ENCODE peak calls at places on chromosomes 7 and 10, in ten cellular contexts. One of them, this sample, is unnamed.
A peak's percentile ranks its signal among the peaks of the same experiment; 100 is the strongest.

GRCh38 chr10:122701652-122702051 is 2.0 kb upstream of the C10orf120 start:
- DNase-seq in fibroblast of the aortic adventitia: no peak
- DNase-seq in OCI-LY7: no peak
- DNase-seq in fibroblast of pulmonary artery: no peak
- DNase-seq in endothelial cell: no peak
- DNase-seq in HL-60: no peak
- DNase-seq in dorsolateral prefrontal cortex: no peak
- DNase-seq in IMR-90: no peak
- DNase-seq in progenitor cell of endocrine pancreas: no peak
- DNase-seq in A549: no peak
- DNase-seq in this sample: no peak

GRCh38 chr7:94439893-94440381 is 45.2 kb downstream of the COL1A2 start:
- DNase-seq in fibroblast of the aortic adventitia: peak; percentile 45
- DNase-seq in OCI-LY7: no peak
- DNase-seq in fibroblast of pulmonary artery: peak; percentile 31
- DNase-seq in endothelial cell: no peak
- DNase-seq in HL-60: no peak
- DNase-seq in dorsolateral prefrontal cortex: no peak
- DNase-seq in IMR-90: peak; percentile 45
- DNase-seq in progenitor cell of endocrine pancreas: no peak
- DNase-seq in A549: no peak
- DNase-seq in this sample: no peak

GRCh38 chr7:149175150-149175549 is 20.2 kb upstream of the ZNF282 start:
- DNase-seq in fibroblast of the aortic adventitia: no peak
- DNase-seq in OCI-LY7: no peak
- DNase-seq in fibroblast of pulmonary artery: no peak
- DNase-seq in endothelial cell: no peak
- DNase-seq in HL-60: no peak
- DNase-seq in dorsolateral prefrontal cortex: no peak
- DNase-seq in IMR-90: no peak
- DNase-seq in progenitor cell of endocrine pancreas: no peak
- DNase-seq in A549: no peak
- DNase-seq in this sample: no peak

GRCh38 chr7:75955293-75955938 is 39.0 kb downstream of the TMEM120A start:
- DNase-seq in fibroblast of the aortic adventitia: no peak
- DNase-seq in OCI-LY7: no peak
- DNase-seq in fibroblast of pulmonary artery: no peak
- DNase-seq in endothelial cell: no peak
- DNase-seq in HL-60: no peak
- DNase-seq in dorsolateral prefrontal cortex: no peak
- DNase-seq in IMR-90: no peak
- DNase-seq in progenitor cell of endocrine pancreas: no peak
- DNase-seq in A549: no peak
- DNase-seq in this sample: no peak

GRCh38 chr10:131199646-131200045 is 111.9 kb downstream of the TCERG1L start:
- DNase-seq in fibroblast of the aortic adventitia: no peak
- DNase-seq in OCI-LY7: no peak
- DNase-seq in fibroblast of pulmonary artery: no peak
- DNase-seq in endothelial cell: no peak
- DNase-seq in HL-60: no peak
- DNase-seq in dorsolateral prefrontal cortex: peak; percentile 4
- DNase-seq in IMR-90: no peak
- DNase-seq in progenitor cell of endocrine pancreas: peak; percentile 1
- DNase-seq in A549: no peak
- DNase-seq in this sample: no peak

GRCh38 chr7:28808786-28809533 is 149.2 kb downstream of the TRIL start:
- DNase-seq in fibroblast of the aortic adventitia: peak; percentile 49
- DNase-seq in OCI-LY7: peak; percentile 28
- DNase-seq in fibroblast of pulmonary artery: peak; percentile 28
- DNase-seq in endothelial cell: peak; percentile 27
- DNase-seq in HL-60: no peak
- DNase-seq in dorsolateral prefrontal cortex: peak; percentile 63
- DNase-seq in IMR-90: peak; percentile 69
- DNase-seq in progenitor cell of endocrine pancreas: no peak
- DNase-seq in A549: no peak
- DNase-seq in this sample: no peak

GRCh38 chr7:32785365-32785764 is 106.2 kb downstream of the KBTBD2 start:
- DNase-seq in fibroblast of the aortic adventitia: no peak
- DNase-seq in OCI-LY7: no peak
- DNase-seq in fibroblast of pulmonary artery: no peak
- DNase-seq in endothelial cell: no peak
- DNase-seq in HL-60: no peak
- DNase-seq in dorsolateral prefrontal cortex: no peak
- DNase-seq in IMR-90: no peak
- DNase-seq in progenitor cell of endocrine pancreas: no peak
- DNase-seq in A549: no peak
- DNase-seq in this sample: no peak

GRCh38 chr7:128352138-128352537 is 8.4 kb upstream of the RBM28 start:
- DNase-seq in fibroblast of the aortic adventitia: no peak
- DNase-seq in OCI-LY7: no peak
- DNase-seq in fibroblast of pulmonary artery: peak; percentile 51
- DNase-seq in endothelial cell: peak; percentile 82
- DNase-seq in HL-60: no peak
- DNase-seq in dorsolateral prefrontal cortex: no peak
- DNase-seq in IMR-90: peak; percentile 10
- DNase-seq in progenitor cell of endocrine pancreas: peak; percentile 48
- DNase-seq in A549: no peak
- DNase-seq in this sample: no peak

GRCh38 chr7:112654322-112655216 is 135.6 kb downstream of the TMEM168 start:
- DNase-seq in fibroblast of the aortic adventitia: no peak
- DNase-seq in OCI-LY7: no peak
- DNase-seq in fibroblast of pulmonary artery: peak; percentile 72
- DNase-seq in endothelial cell: no peak
- DNase-seq in HL-60: no peak
- DNase-seq in dorsolateral prefrontal cortex: no peak
- DNase-seq in IMR-90: no peak
- DNase-seq in progenitor cell of endocrine pancreas: no peak
- DNase-seq in A549: no peak
- DNase-seq in this sample: no peak

GRCh38 chr10:96840841-96841518 is 8.9 kb downstream of the LCOR start:
- DNase-seq in fibroblast of the aortic adventitia: no peak
- DNase-seq in OCI-LY7: no peak
- DNase-seq in fibroblast of pulmonary artery: peak; percentile 65
- DNase-seq in endothelial cell: no peak
- DNase-seq in HL-60: peak; percentile 66
- DNase-seq in dorsolateral prefrontal cortex: no peak
- DNase-seq in IMR-90: peak; percentile 60
- DNase-seq in progenitor cell of endocrine pancreas: no peak
- DNase-seq in A549: no peak
- DNase-seq in this sample: no peak

GRCh38 chr7:111639894-111640293 is 77.6 kb upstream of the IMMP2L start:
- DNase-seq in fibroblast of the aortic adventitia: peak; percentile 94
- DNase-seq in OCI-LY7: no peak
- DNase-seq in fibroblast of pulmonary artery: peak; percentile 73
- DNase-seq in endothelial cell: no peak
- DNase-seq in HL-60: no peak
- DNase-seq in dorsolateral prefrontal cortex: no peak
- DNase-seq in IMR-90: peak; percentile 15
- DNase-seq in progenitor cell of endocrine pancreas: no peak
- DNase-seq in A549: no peak
- DNase-seq in this sample: no peak

GRCh38 chr10:128629111-128630096 is 503.2 kb upstream of the MKI67 start:
- DNase-seq in fibroblast of the aortic adventitia: no peak
- DNase-seq in OCI-LY7: no peak
- DNase-seq in fibroblast of pulmonary artery: peak; percentile 16
- DNase-seq in endothelial cell: no peak
- DNase-seq in HL-60: no peak
- DNase-seq in dorsolateral prefrontal cortex: no peak
- DNase-seq in IMR-90: no peak
- DNase-seq in progenitor cell of endocrine pancreas: no peak
- DNase-seq in A549: peak; percentile 15
- DNase-seq in this sample: no peak

GRCh38 chr10:70815504-70816219 is at the start of gene SGPL1:
- DNase-seq in fibroblast of the aortic adventitia: peak; percentile 73
- DNase-seq in OCI-LY7: peak; percentile 90
- DNase-seq in fibroblast of pulmonary artery: peak; percentile 78
- DNase-seq in endothelial cell: peak; percentile 95
- DNase-seq in HL-60: peak; percentile 70
- DNase-seq in dorsolateral prefrontal cortex: peak; percentile 80
- DNase-seq in IMR-90: peak; percentile 71
- DNase-seq in progenitor cell of endocrine pancreas: peak; percentile 83
- DNase-seq in A549: peak; percentile 93
- DNase-seq in this sample: peak; percentile 82

GRCh38 chr10:132387723-132388210 is 9.2 kb upstream of the PWWP2B start:
- DNase-seq in fibroblast of the aortic adventitia: peak; percentile 38
- DNase-seq in OCI-LY7: peak; percentile 81
- DNase-seq in fibroblast of pulmonary artery: peak; percentile 42
- DNase-seq in endothelial cell: peak; percentile 89
- DNase-seq in HL-60: peak; percentile 69
- DNase-seq in dorsolateral prefrontal cortex: peak; percentile 52
- DNase-seq in IMR-90: peak; percentile 36
- DNase-seq in progenitor cell of endocrine pancreas: peak; percentile 81
- DNase-seq in A549: peak; percentile 93
- DNase-seq in this sample: no peak

GRCh38 chr7:119900996-119901395 is 372.0 kb upstream of the KCND2 start:
- DNase-seq in fibroblast of the aortic adventitia: peak; percentile 7
- DNase-seq in OCI-LY7: no peak
- DNase-seq in fibroblast of pulmonary artery: peak; percentile 2
- DNase-seq in endothelial cell: no peak
- DNase-seq in HL-60: no peak
- DNase-seq in dorsolateral prefrontal cortex: no peak
- DNase-seq in IMR-90: no peak
- DNase-seq in progenitor cell of endocrine pancreas: no peak
- DNase-seq in A549: no peak
- DNase-seq in this sample: no peak

GRCh38 chr7:36487756-36488336 is 98.2 kb downstream of the ANLN start:
- DNase-seq in fibroblast of the aortic adventitia: peak; percentile 79
- DNase-seq in OCI-LY7: peak; percentile 39
- DNase-seq in fibroblast of pulmonary artery: peak; percentile 79
- DNase-seq in endothelial cell: peak; percentile 39
- DNase-seq in HL-60: peak; percentile 52
- DNase-seq in dorsolateral prefrontal cortex: no peak
- DNase-seq in IMR-90: peak; percentile 68
- DNase-seq in progenitor cell of endocrine pancreas: no peak
- DNase-seq in A549: peak; percentile 47
- DNase-seq in this sample: peak; percentile 66
- TF ChIP-seq CTCF in fibroblast of the aortic adventitia: peak; percentile 82
- TF ChIP-seq CTCF in OCI-LY7: peak; percentile 78
- TF ChIP-seq CTCF in fibroblast of pulmonary artery: peak; percentile 85
- TF ChIP-seq CTCF in endothelial cell: peak; percentile 60
- TF ChIP-seq CTCF in HL-60: peak; percentile 63
- TF ChIP-seq CTCF in dorsolateral prefrontal cortex: peak; percentile 85
- TF ChIP-seq CTCF in IMR-90: peak; percentile 88
- TF ChIP-seq CTCF in progenitor cell of endocrine pancreas: peak; percentile 88
- TF ChIP-seq CTCF in A549: peak; percentile 93
- TF ChIP-seq CTCF in this sample: peak; percentile 74

GRCh38 chr10:35792301-35792700 is 150.2 kb upstream of the FZD8 start:
- DNase-seq in fibroblast of the aortic adventitia: no peak
- DNase-seq in OCI-LY7: no peak
- DNase-seq in fibroblast of pulmonary artery: no peak
- DNase-seq in endothelial cell: no peak
- DNase-seq in HL-60: no peak
- DNase-seq in dorsolateral prefrontal cortex: no peak
- DNase-seq in IMR-90: peak; percentile 24
- DNase-seq in progenitor cell of endocrine pancreas: no peak
- DNase-seq in A549: no peak
- DNase-seq in this sample: no peak

GRCh38 chr10:35789996-35790395 is 147.9 kb upstream of the FZD8 start:
- DNase-seq in fibroblast of the aortic adventitia: peak; percentile 24
- DNase-seq in OCI-LY7: no peak
- DNase-seq in fibroblast of pulmonary artery: peak; percentile 7
- DNase-seq in endothelial cell: no peak
- DNase-seq in HL-60: no peak
- DNase-seq in dorsolateral prefrontal cortex: no peak
- DNase-seq in IMR-90: peak; percentile 74
- DNase-seq in progenitor cell of endocrine pancreas: no peak
- DNase-seq in A549: no peak
- DNase-seq in this sample: no peak

GRCh38 chr10:35797187-35797586 is 155.1 kb upstream of the FZD8 start:
- DNase-seq in fibroblast of the aortic adventitia: peak; percentile 80
- DNase-seq in OCI-LY7: no peak
- DNase-seq in fibroblast of pulmonary artery: peak; percentile 11
- DNase-seq in endothelial cell: no peak
- DNase-seq in HL-60: no peak
- DNase-seq in dorsolateral prefrontal cortex: no peak
- DNase-seq in IMR-90: peak; percentile 54
- DNase-seq in progenitor cell of endocrine pancreas: no peak
- DNase-seq in A549: no peak
- DNase-seq in this sample: no peak

GRCh38 chr10:35795131-35795819 is 153.2 kb upstream of the FZD8 start:
- DNase-seq in fibroblast of the aortic adventitia: peak; percentile 97
- DNase-seq in OCI-LY7: no peak
- DNase-seq in fibroblast of pulmonary artery: peak; percentile 59
- DNase-seq in endothelial cell: no peak
- DNase-seq in HL-60: no peak
- DNase-seq in dorsolateral prefrontal cortex: no peak
- DNase-seq in IMR-90: peak; percentile 64
- DNase-seq in progenitor cell of endocrine pancreas: no peak
- DNase-seq in A549: no peak
- DNase-seq in this sample: no peak

DNA sequence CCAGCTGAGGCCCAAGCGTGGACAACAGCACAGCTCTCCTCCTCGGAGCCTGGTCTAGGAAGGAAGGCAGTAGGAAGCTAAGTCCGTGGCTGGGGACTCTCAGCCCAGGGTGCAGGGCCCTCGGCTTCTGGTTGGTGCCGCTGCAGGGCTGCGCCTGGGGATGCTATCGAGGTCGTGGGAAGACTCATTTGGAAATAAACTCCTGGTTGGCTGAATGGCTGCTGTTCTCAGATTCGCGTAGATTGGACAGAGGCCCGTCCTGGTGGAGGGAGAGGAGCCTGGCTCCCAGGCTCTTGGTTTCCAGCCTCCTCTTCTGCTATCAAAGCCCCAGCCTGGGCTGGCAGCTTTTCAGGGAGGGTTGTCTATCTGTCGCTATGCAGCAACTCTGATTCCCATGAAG is 152.6 kb upstream of the FZD8 start:
- DNase-seq in fibroblast of the aortic adventitia: peak; percentile 80
- DNase-seq in OCI-LY7: no peak
- DNase-seq in fibroblast of pulmonary artery: peak; percentile 14
- DNase-seq in endothelial cell: no peak
- DNase-seq in HL-60: no peak
- DNase-seq in dorsolateral prefrontal cortex: no peak
- DNase-seq in IMR-90: no peak
- DNase-seq in progenitor cell of endocrine pancreas: no peak
- DNase-seq in A549: no peak
- DNase-seq in this sample: no peak
- TF ChIP-seq CTCF in fibroblast of the aortic adventitia: peak; percentile 52
- TF ChIP-seq CTCF in OCI-LY7: no peak
- TF ChIP-seq CTCF in fibroblast of pulmonary artery: no peak
- TF ChIP-seq CTCF in endothelial cell: no peak
- TF ChIP-seq CTCF in HL-60: no peak
- TF ChIP-seq CTCF in dorsolateral prefrontal cortex: no peak
- TF ChIP-seq CTCF in IMR-90: no peak
- TF ChIP-seq CTCF in progenitor cell of endocrine pancreas: no peak
- TF ChIP-seq CTCF in A549: no peak
- TF ChIP-seq CTCF in this sample: no peak

GRCh38 chr10:44513592-44513991 is 128.7 kb upstream of the CXCL12 start:
- DNase-seq in fibroblast of the aortic adventitia: peak; percentile 63
- DNase-seq in OCI-LY7: no peak
- DNase-seq in fibroblast of pulmonary artery: peak; percentile 69
- DNase-seq in endothelial cell: no peak
- DNase-seq in HL-60: no peak
- DNase-seq in dorsolateral prefrontal cortex: no peak
- DNase-seq in IMR-90: peak; percentile 18
- DNase-seq in progenitor cell of endocrine pancreas: no peak
- DNase-seq in A549: no peak
- DNase-seq in this sample: no peak
- TF ChIP-seq CTCF in fibroblast of the aortic adventitia: peak; percentile 40
- TF ChIP-seq CTCF in OCI-LY7: no peak
- TF ChIP-seq CTCF in fibroblast of pulmonary artery: peak; percentile 42
- TF ChIP-seq CTCF in endothelial cell: no peak
- TF ChIP-seq CTCF in HL-60: no peak
- TF ChIP-seq CTCF in dorsolateral prefrontal cortex: no peak
- TF ChIP-seq CTCF in IMR-90: no peak
- TF ChIP-seq CTCF in progenitor cell of endocrine pancreas: no peak
- TF ChIP-seq CTCF in A549: no peak
- TF ChIP-seq CTCF in this sample: no peak

GRCh38 chr7:2804227-2804763 is 39.8 kb downstream of the GNA12 start:
- DNase-seq in fibroblast of the aortic adventitia: no peak
- DNase-seq in OCI-LY7: no peak
- DNase-seq in fibroblast of pulmonary artery: no peak
- DNase-seq in endothelial cell: no peak
- DNase-seq in HL-60: no peak
- DNase-seq in dorsolateral prefrontal cortex: no peak
- DNase-seq in IMR-90: no peak
- DNase-seq in progenitor cell of endocrine pancreas: no peak
- DNase-seq in A549: no peak
- DNase-seq in this sample: no peak
- TF ChIP-seq CTCF in fibroblast of the aortic adventitia: no peak
- TF ChIP-seq CTCF in OCI-LY7: peak; percentile 49
- TF ChIP-seq CTCF in fibroblast of pulmonary artery: no peak
- TF ChIP-seq CTCF in endothelial cell: no peak
- TF ChIP-seq CTCF in HL-60: no peak
- TF ChIP-seq CTCF in dorsolateral prefrontal cortex: no peak
- TF ChIP-seq CTCF in IMR-90: peak; percentile 4
- TF ChIP-seq CTCF in progenitor cell of endocrine pancreas: peak; percentile 20
- TF ChIP-seq CTCF in A549: no peak
- TF ChIP-seq CTCF in this sample: no peak

This sample was measured in MM.1S.